ENCODE peak calls at places on chromosomes 12 and 14, in eight cellular contexts. D, X, Y, A, S, E, G and F are unnamed samples.

GRCh38 chr12:92503029-92503931 is 199.5 kb upstream of the PLEKHG7 start:
- DNase-seq in D (no peak), X (no peak), Y (no peak), A (no peak), S (peak; percentile 13), E (no peak), G (no peak), F (no peak)

GRCh38 chr12:91958816-91959215 is 186.8 kb downstream of the BTG1 start:
- DNase-seq in D (no peak), X (no peak), Y (peak; percentile 70), A (no peak), S (peak; percentile 19), E (no peak), G (peak; percentile 80), F (peak; percentile 73)

GRCh38 chr12:1834186-1834925 is 14.0 kb downstream of the LRTM2 start:
- DNase-seq in D (no peak), X (peak; percentile 63), Y (no peak), A (no peak), S (no peak), E (no peak), G (no peak), F (no peak)

GRCh38 chr12:60489071-60489470 is 893.2 kb downstream of the SLC16A7 start:
- DNase-seq in D (no peak), X (no peak), Y (peak; percentile 7), A (no peak), S (no peak), E (no peak), G (no peak), F (no peak)

GRCh38 chr12:52198454-52199215 is 6.8 kb upstream of the KRT80 start:
- DNase-seq in D (no peak), X (peak; percentile 74), Y (no peak), A (no peak), S (no peak), E (peak; percentile 10), G (no peak), F (no peak)

GRCh38 chr12:990308-990648 is 745 bp upstream of the ERC1 start:
- DNase-seq in D (peak; percentile 38), X (peak; percentile 90), Y (peak; percentile 78), A (peak; percentile 72), S (peak; percentile 70), E (peak; percentile 59), G (no peak), F (peak; percentile 63)

GRCh38 chr12:9634177-9634803 is 26.6 kb upstream of the KLRB1 start:
- DNase-seq in D (peak; percentile 54), X (no peak), Y (peak; percentile 59), A (peak; percentile 69), S (peak; percentile 66), E (peak; percentile 27), G (peak; percentile 63), F (peak; percentile 30)

GRCh38 chr12:115213538-115213961 is 529.6 kb upstream of the TBX3 start:
- DNase-seq in D (no peak), X (no peak), Y (no peak), A (no peak), S (no peak), E (peak; percentile 59), G (no peak), F (no peak)

GRCh38 chr14:96852823-96853422 is 55.7 kb downstream of the VRK1 start:
- DNase-seq in D (no peak), X (no peak), Y (peak; percentile 72), A (no peak), S (peak; percentile 75), E (no peak), G (peak; percentile 64), F (peak; percentile 52)

GRCh38 chr12:53234236-53234635 is 2.2 kb upstream of the RARG start:
- DNase-seq in D (no peak), X (no peak), Y (no peak), A (no peak), S (no peak), E (peak; percentile 66), G (no peak), F (no peak)

GRCh38 chr12:49693931-49694439 is 13.2 kb downstream of the FMNL3 start:
- DNase-seq in D (no peak), X (no peak), Y (peak; percentile 31), A (no peak), S (no peak), E (no peak), G (peak; percentile 10), F (peak; percentile 46)

GRCh38 chr12:130799051-130799450 is 40.0 kb downstream of the STX2 start:
- DNase-seq in D (no peak), X (no peak), Y (no peak), A (no peak), S (no peak), E (no peak), G (no peak), F (no peak)

GRCh38 chr14:63659726-63660125 is 18.1 kb upstream of the WDR89 start:
- DNase-seq in D (no peak), X (no peak), Y (no peak), A (no peak), S (peak; percentile 34), E (no peak), G (no peak), F (no peak)

GRCh38 chr12:131800594-131801135 is 27.5 kb upstream of the MMP17 start:
- DNase-seq in D (no peak), X (no peak), Y (no peak), A (no peak), S (no peak), E (no peak), G (no peak), F (no peak)

GRCh38 chr14:103443106-103443505 is 57.9 kb downstream of the MARK3 start:
- DNase-seq in D (no peak), X (no peak), Y (no peak), A (no peak), S (no peak), E (no peak), G (no peak), F (no peak)

GRCh38 chr12:6369916-6370575 is 5.3 kb downstream of the SCNN1A start:
- DNase-seq in D (no peak), X (peak; percentile 46), Y (peak; percentile 68), A (no peak), S (no peak), E (no peak), G (no peak), F (no peak)

GRCh38 chr12:6370576-6370935 is 4.8 kb downstream of the SCNN1A start:
- DNase-seq in D (no peak), X (peak; percentile 61), Y (no peak), A (no peak), S (no peak), E (no peak), G (no peak), F (no peak)

GRCh38 chr12:6367969-6368892 is 7.1 kb downstream of the SCNN1A start:
- DNase-seq in D (no peak), X (peak; percentile 23), Y (no peak), A (no peak), S (no peak), E (no peak), G (no peak), F (no peak)

GRCh38 chr12:6368906-6369525 is 6.3 kb downstream of the SCNN1A start:
- DNase-seq in D (no peak), X (peak; percentile 64), Y (no peak), A (no peak), S (no peak), E (no peak), G (no peak), F (no peak)

DNA sequence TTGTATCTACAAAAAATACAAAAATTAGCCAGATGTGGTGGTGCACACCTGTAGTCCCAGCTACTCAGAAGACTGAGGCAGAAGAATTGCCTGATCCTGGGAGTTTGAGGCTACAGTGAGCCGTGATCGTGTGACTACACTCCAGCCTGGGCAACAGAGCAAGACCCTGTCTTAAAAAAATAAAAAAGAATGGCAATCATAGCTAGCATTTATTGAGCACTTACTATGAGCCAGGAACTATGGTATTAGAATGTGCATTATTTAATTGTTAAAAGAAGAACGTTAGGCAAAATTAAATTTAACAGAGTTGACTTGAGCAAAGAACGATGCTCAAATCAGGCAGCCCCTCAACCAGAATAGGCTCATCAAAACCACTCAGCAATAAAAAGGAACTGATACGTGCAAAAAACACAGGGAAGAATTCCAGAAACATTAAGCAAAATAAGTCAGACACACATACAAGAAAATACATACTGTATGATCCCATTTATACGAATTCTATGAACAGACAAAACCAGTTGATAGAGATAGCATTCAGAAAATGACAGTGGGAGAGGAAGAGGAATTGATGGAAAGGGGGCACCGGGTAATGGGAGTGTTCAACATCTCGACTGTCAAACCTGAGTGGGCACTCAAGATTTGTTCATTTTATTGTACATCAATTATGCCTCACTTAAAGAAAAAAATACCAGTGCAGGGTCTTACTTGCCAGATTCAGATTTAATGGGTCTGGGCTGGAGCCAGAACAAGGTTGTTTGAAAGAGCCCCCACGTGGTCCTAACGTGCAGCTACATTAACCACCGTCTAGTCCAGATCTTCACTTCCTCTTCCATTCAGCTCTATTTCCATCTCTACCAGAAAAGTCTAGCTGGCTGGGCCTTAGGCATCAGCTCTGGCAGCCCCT is 8.0 kb downstream of the SCNN1A start:
- DNase-seq in D (no peak), X (peak; percentile 31), Y (peak; percentile 51), A (no peak), S (peak; percentile 69), E (no peak), G (no peak), F (no peak)
- TF ChIP-seq CTCF in D (no peak), X (no peak), Y (peak; percentile 29), A (no peak), S (peak; percentile 39), E (no peak), G (peak; percentile 18), F (peak; percentile 47)

GRCh38 chr12:109385339-109386078 is 37.8 kb downstream of the MYO1H start:
- DNase-seq in D (no peak), X (no peak), Y (peak; percentile 63), A (no peak), S (peak; percentile 68), E (no peak), G (peak; percentile 62), F (peak; percentile 59)
- TF ChIP-seq CTCF in D (no peak), X (peak; percentile 21), Y (peak; percentile 56), A (peak; percentile 23), S (peak; percentile 44), E (peak; percentile 47), G (peak; percentile 33), F (peak; percentile 83)

DNA sequence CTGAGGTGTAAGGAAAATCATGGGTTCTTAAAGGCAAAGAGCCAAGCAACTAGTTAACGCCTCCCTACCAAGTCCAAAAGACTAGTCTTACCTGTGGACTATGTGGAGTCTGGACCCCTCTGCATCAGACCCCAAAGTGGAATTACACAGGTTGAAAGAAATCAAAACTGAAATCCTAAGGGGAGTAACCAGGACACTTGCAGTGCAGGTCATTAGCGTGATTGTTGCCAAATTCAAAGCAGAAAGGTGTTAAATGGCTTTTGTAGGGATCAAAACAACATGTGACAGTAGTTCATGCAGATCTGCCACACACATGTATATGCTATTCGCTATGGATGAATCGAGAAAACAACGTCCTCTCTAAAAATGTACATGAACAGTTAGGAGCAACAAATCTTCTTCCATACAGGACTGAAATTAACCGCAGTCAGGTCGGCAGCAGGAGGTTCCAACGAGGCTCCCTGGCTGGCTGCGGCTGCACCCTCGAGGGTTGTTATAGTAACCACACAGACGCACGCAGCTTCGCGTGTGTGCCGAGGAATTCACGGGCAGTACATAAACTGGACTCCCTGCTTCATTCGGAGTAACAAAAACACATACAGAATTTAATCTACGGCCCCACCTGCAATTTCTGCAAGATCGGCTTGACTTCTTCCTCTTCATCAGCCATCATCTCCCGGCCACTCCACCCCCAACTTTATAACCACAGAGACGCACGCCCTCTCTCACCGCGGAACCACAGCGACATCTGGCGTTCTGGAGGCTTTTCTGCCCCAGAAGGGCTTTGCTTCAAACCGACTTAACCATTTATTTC is at the start of gene TTC5:
- DNase-seq in D (peak; percentile 56), X (peak; percentile 91), Y (peak; percentile 90), A (peak; percentile 85), S (peak; percentile 94), E (peak; percentile 90), G (peak; percentile 94), F (peak; percentile 76)
- TF ChIP-seq CTCF in D (no peak), X (peak; percentile 83), Y (peak; percentile 97), A (peak; percentile 81), S (peak; percentile 96), E (peak; percentile 51), G (peak; percentile 97), F (peak; percentile 91)

GRCh38 chr12:121240484-121241202 is 30.7 kb downstream of the P2RX4 start:
- DNase-seq in D (peak; percentile 58), X (peak; percentile 95), Y (peak; percentile 32), A (peak; percentile 58), S (peak; percentile 89), E (no peak), G (peak; percentile 13), F (no peak)
- TF ChIP-seq CTCF in D (no peak), X (no peak), Y (no peak), A (no peak), S (no peak), E (no peak), G (no peak), F (no peak)